ENCODE peak calls at places on chromosomes 2 and 18, in nine cellular contexts. W is HCEC 1CT; I is stomach; P is activated effector memory CD4-positive, alpha-beta T cell treated with Interleukin-2 at 50 U/mL for 16 hours; B is ACHN; O is GM04503; X is CD4-positive, CD25-positive, alpha-beta regulatory T cell; U is prostate gland; Z is frontal cortex. K is an unnamed sample.

GRCh38 chr2:163077241-163077640 is 238.7 kb upstream of the KCNH7 start:
- DNase-seq in W (no peak), B (no peak), P (no peak), O (no peak), I (no peak), Z (no peak), X (no peak), U (no peak), K (no peak)

GRCh38 chr2:238158807-238159539 is at the start of gene ERFE:
- DNase-seq in B (peak), P (peak), X (peak), W (peak), I (no peak), U (no peak), Z (peak), O (no peak), K (no peak)

GRCh38 chr2:48902521-48902920 is 147.0 kb upstream of the LHCGR start:
- DNase-seq in W (no peak), O (no peak), X (no peak), B (no peak), I (no peak), Z (no peak), U (no peak), P (no peak), K (no peak)

GRCh38 chr18:21141678-21142422 is 30.2 kb upstream of the ROCK1 start:
- DNase-seq in X (no peak), B (no peak), P (no peak), Z (no peak), I (no peak), U (no peak), W (peak), O (no peak), K (no peak)

GRCh38 chr2:218406949-218407703 is 7.5 kb downstream of the CTDSP1 start:
- DNase-seq in U (peak), P (peak), I (peak), W (peak), B (peak), X (peak), Z (no peak), O (peak), K (no peak)

GRCh38 chr2:131419447-131419846 is 55.5 kb upstream of the RAB6D start:
- DNase-seq in Z (no peak), O (no peak), B (no peak), U (no peak), W (no peak), P (no peak), I (no peak), X (no peak), K (no peak)

GRCh38 chr2:3728104-3729054 is 25.0 kb downstream of the DCDC2C start:
- DNase-seq in P (no peak), O (no peak), B (peak), W (peak), I (no peak), U (no peak), Z (peak), X (peak), K (peak)

GRCh38 chr18:32772580-32773186 is at the start of gene KLHL14:
- DNase-seq in X (no peak), Z (no peak), U (no peak), O (no peak), W (no peak), B (peak), I (no peak), P (no peak), K (no peak)

GRCh38 chr2:234491281-234491680 is 5.6 kb downstream of the ARL4C start:
- DNase-seq in U (no peak), O (no peak), X (peak), P (no peak), W (no peak), B (peak), I (no peak), Z (no peak), K (no peak)

GRCh38 chr18:36127866-36128845 is 984 bp downstream of the SLC39A6 start:
- DNase-seq in X (peak), W (peak), B (peak), U (peak), P (no peak), I (no peak), Z (peak), O (no peak), K (no peak)

GRCh38 chr2:237456200-237456731 is 30.8 kb upstream of the MLPH start:
- DNase-seq in O (no peak), B (no peak), I (no peak), P (no peak), X (no peak), Z (no peak), U (no peak), W (peak), K (no peak)

GRCh38 chr2:25853038-25853638 is 25.1 kb downstream of the ASXL2 start:
- DNase-seq in Z (no peak), I (no peak), X (peak), O (no peak), B (no peak), W (no peak), P (no peak), U (no peak), K (no peak)

GRCh38 chr2:136225950-136226835 is 108.2 kb upstream of the CXCR4 start:
- DNase-seq in P (no peak), I (no peak), W (no peak), Z (no peak), X (no peak), O (no peak), B (no peak), U (no peak), K (no peak)

GRCh38 chr2:173667415-173667814 is 297.8 kb downstream of the SP3 start:
- DNase-seq in X (no peak), O (no peak), I (no peak), W (peak), B (peak), Z (no peak), P (no peak), U (no peak), K (no peak)

GRCh38 chr2:219073413-219074129 is 12.8 kb upstream of the IHH start:
- DNase-seq in I (peak), B (peak), U (peak), P (no peak), X (peak), Z (no peak), O (no peak), W (peak), K (no peak)

GRCh38 chr2:105114551-105114950 is 76.7 kb downstream of the MRPS9 start:
- DNase-seq in I (no peak), W (peak), X (peak), Z (peak), O (peak), B (peak), U (no peak), P (no peak), K (peak)

GRCh38 chr2:128441341-128442052 is 122.8 kb upstream of the HS6ST1 start:
- DNase-seq in W (no peak), X (no peak), Z (no peak), O (no peak), B (no peak), U (no peak), I (peak), P (no peak), K (no peak)